ENCODE peak calls at places on chromosomes 1 and 21, in nine cellular contexts. R is endothelial cell of umbilical vein, H is lung, D is PC-9, O is uterus, E is right lobe of liver, X is HCT116, W is ovary, Y is mammary epithelial cell. I is an unnamed sample. For H3K36me3, the result is how much of the 10 kb centered on the place peaks cover.

GRCh38 chr21:16040601-16041000 is 310.8 kb downstream of the USP25 start:
- DNase-seq in R (no peak), H (no peak), D (no peak), O (no peak), E (no peak), X (no peak), W (no peak), Y (peak), I (peak)

GRCh38 chr1:224786533-224787249 is 142.8 kb upstream of the DNAH14 start:
- DNase-seq in R (no peak), H (no peak), D (no peak), O (no peak), E (no peak), X (no peak), W (no peak), Y (peak), I (peak)

GRCh38 chr1:215530401-215530984 is 36.6 kb upstream of the KCTD3 start:
- DNase-seq in R (no peak), H (no peak), D (no peak), O (no peak), E (no peak), X (no peak), W (no peak), Y (no peak), I (peak)

GRCh38 chr1:215022204-215022603 is 60.3 kb upstream of the KCNK2 start:
- DNase-seq in R (no peak), H (no peak), D (no peak), O (no peak), E (no peak), X (no peak), W (no peak), Y (no peak), I (no peak)

GRCh38 chr1:244214009-244214967 is 163.2 kb downstream of the ZBTB18 start:
- DNase-seq in R (peak), H (no peak), D (peak), O (peak), E (peak), X (peak), W (no peak), Y (peak), I (peak)

GRCh38 chr21:20031807-20032206 is 966.4 kb upstream of the NCAM2 start:
- DNase-seq in R (no peak), H (no peak), D (no peak), O (no peak), E (no peak), X (no peak), W (no peak), Y (no peak), I (no peak)

GRCh38 chr1:14946567-14947285 is 206.8 kb upstream of the TMEM51 start:
- DNase-seq in R (peak), H (no peak), D (peak), O (no peak), E (no peak), X (no peak), W (no peak), Y (peak), I (peak)

GRCh38 chr1:193625255-193625654 is 438.8 kb upstream of the B3GALT2 start:
- DNase-seq in R (no peak), H (no peak), D (no peak), O (no peak), E (no peak), X (no peak), W (no peak), Y (peak), I (peak)

GRCh38 chr1:160217466-160218165 is 12.4 kb downstream of the PEA15 start:
- DNase-seq in R (peak), H (no peak), D (peak), O (no peak), E (no peak), X (no peak), W (peak), Y (peak), I (peak)

GRCh38 chr1:65470766-65471165 is 50.3 kb downstream of the LEPR start:
- DNase-seq in R (peak), H (no peak), D (no peak), O (no peak), E (no peak), X (no peak), W (no peak), Y (no peak), I (no peak)

GRCh38 chr1:6052543-6053205 is 7.0 kb downstream of the KCNAB2 start:
- DNase-seq in R (peak), H (peak), D (peak), O (peak), E (no peak), X (no peak), W (peak), Y (peak), I (peak)

GRCh38 chr21:39022901-39023693 is 160.2 kb downstream of the PSMG1 start:
- DNase-seq in R (no peak), H (peak), D (peak), O (peak), E (peak), X (no peak), W (peak), Y (no peak), I (no peak)

GRCh38 chr1:204307334-204307883 is 52.3 kb downstream of the PLEKHA6 start:
- DNase-seq in R (no peak), H (peak), D (no peak), O (peak), E (no peak), X (no peak), W (peak), Y (no peak), I (no peak)

GRCh38 chr21:33258475-33258874 is 7.7 kb upstream of the IL10RB start:
- DNase-seq in R (no peak), H (no peak), D (no peak), O (no peak), E (no peak), X (no peak), W (no peak), Y (no peak), I (no peak)

GRCh38 chr21:28253971-28254370 is 738.7 kb downstream of the LTN1 start:
- DNase-seq in R (no peak), H (no peak), D (no peak), O (no peak), E (no peak), X (no peak), W (no peak), Y (no peak), I (no peak)

GRCh38 chr1:68197891-68198290 is 34.4 kb downstream of the WLS start:
- DNase-seq in R (peak), H (no peak), D (no peak), O (no peak), E (no peak), X (peak), W (no peak), Y (peak), I (peak)

GRCh38 chr1:87787551-87787950 is 458.9 kb downstream of the LMO4 start:
- DNase-seq in R (no peak), H (no peak), D (no peak), O (no peak), E (no peak), X (no peak), W (no peak), Y (peak), I (peak)

GRCh38 chr21:28798798-28799197 is 193.9 kb downstream of the LTN1 start:
- DNase-seq in R (no peak), H (no peak), D (no peak), O (no peak), E (peak), X (no peak), W (no peak), Y (no peak), I (no peak)

GRCh38 chr1:239274242-239274830 is 112.0 kb upstream of the CHRM3 start:
- DNase-seq in R (no peak), H (no peak), D (no peak), O (no peak), E (no peak), X (no peak), W (no peak), Y (no peak), I (peak)

GRCh38 chr1:32051706-32052105 is 21.0 kb upstream of the TMEM39B start:
- DNase-seq in R (no peak), H (no peak), D (no peak), O (no peak), E (no peak), X (no peak), W (no peak), Y (no peak), I (no peak)

GRCh38 chr1:43432907-43433306 is 20.8 kb downstream of the HYI start:
- DNase-seq in R (no peak), H (no peak), D (no peak), O (no peak), E (no peak), X (no peak), W (no peak), Y (no peak), I (no peak)

GRCh38 chr1:69126761-69127160 is 441.0 kb upstream of the LRRC7 start:
- DNase-seq in R (no peak), H (no peak), D (no peak), O (no peak), E (no peak), X (no peak), W (no peak), Y (no peak), I (peak)

GRCh38 chr1:76862447-76862846 is 4.8 kb upstream of the ST6GALNAC5 start:
- DNase-seq in R (no peak), H (no peak), D (no peak), O (no peak), E (no peak), X (no peak), W (no peak), Y (peak), I (peak)

GRCh38 chr1:71667224-71667623 is 586.4 kb upstream of the ZRANB2 start:
- DNase-seq in R (no peak), H (no peak), D (no peak), O (no peak), E (no peak), X (no peak), W (no peak), Y (peak), I (peak)

GRCh38 chr1:66402194-66402593 is 131.8 kb upstream of the SGIP1 start:
- DNase-seq in R (no peak), H (no peak), D (no peak), O (peak), E (no peak), X (no peak), W (peak), Y (no peak), I (no peak)

GRCh38 chr1:55214214-55214902 is 806 bp downstream of the USP24 start:
- DNase-seq in R (peak), H (peak), D (peak), O (peak), E (peak), X (no peak), W (peak), Y (peak), I (no peak)

GRCh38 chr1:114094303-114094663 is 59.4 kb downstream of the SYT6 start:
- DNase-seq in R (no peak), H (no peak), D (no peak), O (no peak), E (no peak), X (no peak), W (no peak), Y (peak), I (no peak)

GRCh38 chr1:54359393-54360162 is 46.6 kb downstream of the SSBP3 start:
- DNase-seq in R (no peak), H (no peak), D (no peak), O (no peak), E (no peak), X (no peak), W (no peak), Y (no peak), I (no peak)

GRCh38 chr1:119384591-119384990 is 16.0 kb downstream of the HAO2 start:
- DNase-seq in R (no peak), H (no peak), D (no peak), O (no peak), E (no peak), X (no peak), W (no peak), Y (no peak), I (no peak)

GRCh38 chr1:923131-923990 is at the start of gene SAMD11:
- DNase-seq in R (peak), H (peak), D (peak), O (peak), E (peak), X (peak), W (peak), Y (peak), I (no peak)

GRCh38 chr1:88731475-88731874 is 47.4 kb downstream of the PKN2 start:
- DNase-seq in R (peak), H (no peak), D (no peak), O (peak), E (no peak), X (no peak), W (peak), Y (peak), I (peak)

DNA sequence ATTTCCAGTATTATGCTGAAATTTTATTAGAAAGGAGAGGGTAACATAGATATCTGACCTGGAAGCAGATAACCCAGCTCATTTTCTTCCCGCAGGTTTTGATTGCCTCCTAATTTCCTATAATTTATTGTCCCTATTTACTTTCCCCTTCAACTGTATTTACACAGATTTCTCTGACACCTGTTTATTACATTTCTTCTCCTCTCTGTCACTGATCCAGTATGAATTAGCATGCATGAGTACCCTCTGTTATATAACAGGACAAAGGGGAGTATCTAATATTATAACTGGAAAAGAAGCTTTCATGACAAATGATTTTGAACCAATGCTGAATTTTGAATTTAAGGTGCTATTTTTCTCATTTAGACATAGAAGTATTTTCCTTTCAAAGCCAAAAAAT is 37.4 kb downstream of the DENND1B start:
- DNase-seq in R (no peak), H (no peak), D (no peak), O (no peak), E (no peak), X (no peak), W (no peak), Y (no peak), I (no peak)
- TF ChIP-seq CTCF in R (no peak), H (no peak), D (no peak), O (no peak), E (no peak), X (no peak), W (no peak), Y (no peak), I (no peak)

DNA sequence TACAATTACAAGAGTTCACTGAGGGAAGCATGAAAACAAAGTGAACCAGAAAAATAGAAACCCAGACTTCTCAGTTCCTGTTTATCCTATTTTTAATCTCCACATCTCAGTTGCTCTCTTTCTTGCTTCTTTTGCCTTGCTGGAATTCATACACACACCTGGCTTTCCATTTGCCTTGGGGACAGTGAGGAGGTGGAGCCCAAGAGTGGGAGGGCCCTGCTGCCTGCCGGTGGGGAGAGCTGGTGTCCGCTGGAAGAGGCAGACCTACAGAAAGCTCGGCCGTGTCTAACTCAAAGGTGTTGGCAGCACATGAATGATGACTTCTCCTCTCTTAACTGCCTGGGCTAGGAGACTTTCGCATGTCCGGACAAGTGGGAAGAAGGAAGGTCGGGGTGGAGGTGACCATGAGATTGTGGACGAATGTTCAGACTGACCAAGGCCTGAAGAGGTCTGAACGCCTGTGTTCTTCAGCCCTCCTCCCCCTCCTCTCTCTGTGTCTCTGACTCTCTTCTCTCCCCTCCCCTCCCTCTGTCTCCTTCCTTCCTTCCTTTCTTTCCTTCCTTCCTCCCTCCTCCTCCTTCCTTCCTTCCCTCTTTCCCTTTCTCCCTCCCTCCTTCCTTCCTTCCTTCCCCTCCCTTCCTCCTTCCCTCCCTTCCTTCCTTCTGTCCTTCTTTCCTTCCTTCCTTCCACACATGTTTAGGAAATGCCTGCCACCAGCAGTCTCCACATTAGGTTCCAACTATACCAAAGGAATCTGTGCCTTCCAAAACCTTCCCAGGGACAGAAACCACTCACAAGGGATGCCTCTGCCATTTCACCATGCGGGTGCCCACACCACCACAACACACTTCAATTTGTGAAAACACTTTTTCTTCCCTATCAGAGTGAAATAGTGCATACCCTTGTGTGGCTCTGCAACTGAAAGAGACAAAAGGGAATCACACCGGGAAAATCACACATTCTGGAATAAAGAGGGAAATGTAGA is 157.3 kb upstream of the RUNX1 start:
- DNase-seq in R (peak), H (no peak), D (peak), O (no peak), E (no peak), X (no peak), W (peak), Y (peak), I (peak)
- H3K4me3 ChIP-seq in R (no peak), H (no peak), D (no peak), O (no peak), E (no peak), X (no peak), W (no peak), Y (no peak), I (no peak)

DNA sequence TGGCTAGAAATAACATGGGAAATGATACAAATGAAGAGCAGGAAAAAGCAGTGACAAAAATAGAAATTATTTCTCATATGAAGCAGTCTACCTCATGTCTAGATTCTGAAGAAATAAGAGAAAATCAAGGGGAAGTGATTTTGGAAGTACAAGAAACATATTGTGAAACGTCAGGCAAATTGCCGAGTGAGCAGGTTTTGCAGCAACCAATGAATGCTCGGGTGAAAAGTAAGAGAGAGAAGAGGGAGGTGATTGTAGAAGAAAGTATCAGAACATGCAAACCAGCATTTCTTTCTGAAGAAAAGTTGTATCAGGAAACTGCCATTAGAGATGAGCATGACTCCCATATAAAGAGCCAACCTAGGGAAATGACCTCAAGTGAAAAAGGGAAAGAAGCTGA is 130.8 kb downstream of the MACF1 start:
- DNase-seq in R (no peak), H (peak), D (no peak), O (no peak), E (no peak), X (no peak), W (no peak), Y (no peak), I (no peak)
- H3K36me3 ChIP-seq in R (under half), H (half or more), D (under half), O (under half), E (under half), X (under half), W (under half), Y (under half), I (under half)

GRCh38 chr21:41071410-41071809 is 96.5 kb upstream of the BACE2 start:
- DNase-seq in R (no peak), H (no peak), D (no peak), O (no peak), E (no peak), X (no peak), W (no peak), Y (no peak), I (no peak)
- TF ChIP-seq CTCF in R (no peak), H (no peak), D (no peak), O (no peak), E (no peak), X (no peak), W (no peak), Y (no peak), I (peak)

DNA sequence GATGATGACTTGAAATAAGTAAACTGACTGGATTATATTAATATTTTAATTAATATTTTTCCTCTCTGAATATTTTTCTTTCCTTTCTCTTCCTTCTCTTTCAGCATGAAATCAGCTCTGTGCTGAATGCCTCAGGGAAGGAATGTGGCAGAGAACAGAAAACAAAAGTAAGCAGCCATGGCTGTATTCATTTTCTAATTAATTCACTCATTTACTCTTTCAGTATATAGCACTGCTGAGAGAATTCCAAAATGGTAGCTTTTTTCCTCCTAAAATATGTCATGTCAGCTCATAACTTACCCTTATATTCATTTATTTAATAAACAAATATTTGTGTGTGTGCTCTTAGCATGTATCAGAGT is 522.5 kb downstream of the PTPRC start:
- DNase-seq in R (no peak), H (no peak), D (no peak), O (no peak), E (no peak), X (no peak), W (no peak), Y (no peak), I (no peak)
- H3K4me3 ChIP-seq in R (no peak), H (no peak), D (no peak), O (no peak), E (no peak), X (no peak), W (no peak), Y (no peak), I (no peak)

DNA sequence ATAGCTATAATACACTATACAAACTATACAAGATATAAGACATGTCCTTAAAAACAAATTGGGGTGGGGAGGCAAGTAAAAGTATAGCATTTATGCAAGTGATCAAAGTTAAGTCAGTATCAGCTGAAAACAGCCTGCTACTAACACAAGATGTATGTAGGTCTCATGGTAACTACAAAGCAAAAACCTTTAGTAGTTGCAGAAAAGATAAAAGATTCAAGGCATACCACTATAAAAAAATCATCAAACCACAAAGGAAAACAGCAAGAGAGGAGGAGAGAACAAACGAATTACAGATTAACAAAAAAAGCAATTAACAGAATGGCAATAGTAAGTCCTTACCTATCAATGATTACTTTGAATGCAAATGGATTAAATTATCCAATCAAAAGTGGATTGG is 22.7 kb downstream of the ERO1B start:
- DNase-seq in R (no peak), H (no peak), D (no peak), O (no peak), E (no peak), X (no peak), W (no peak), Y (no peak), I (no peak)
- H3K36me3 ChIP-seq in R (under half), H (under half), D (under half), O (under half), E (under half), X (under half), W (under half), Y (under half), I (under half)

GRCh38 chr1:29682171-29682917 is 446.0 kb downstream of the PTPRU start:
- DNase-seq in R (no peak), H (peak), D (no peak), O (no peak), E (no peak), X (no peak), W (no peak), Y (no peak), I (no peak)
- TF ChIP-seq CTCF in R (no peak), H (no peak), D (no peak), O (no peak), E (no peak), X (no peak), W (no peak), Y (no peak), I (no peak)